ENCODE peak calls at places on chromosome 21, in five cellular contexts. E is HFF-Myc, R is cardiac fibroblast, Y is fibroblast of lung, J is psoas muscle. P is an unnamed sample.

GRCh38 chr21:14684071-14684470 is 138.0 kb upstream of the SAMSN1 start:
- DNase-seq in E (no peak), R (no peak), Y (no peak), J (no peak), P (no peak)

GRCh38 chr21:25638634-25639166 is 358 bp upstream of the JAM2 start:
- DNase-seq in E (no peak), R (peak; percentile 42), Y (peak; percentile 55), J (no peak), P (peak; percentile 38)

GRCh38 chr21:23402929-23403520 is 2204.3 kb downstream of the MRPL39 start:
- DNase-seq in E (no peak), R (no peak), Y (no peak), J (no peak), P (no peak)

GRCh38 chr21:38816400-38816973 is 10.8 kb downstream of the ETS2 start:
- DNase-seq in E (no peak), R (no peak), Y (no peak), J (no peak), P (no peak)

GRCh38 chr21:24895885-24896734 is 711.2 kb downstream of the MRPL39 start:
- DNase-seq in E (no peak), R (peak; percentile 1), Y (peak; percentile 52), J (no peak), P (peak; percentile 8)

GRCh38 chr21:20647603-20648002 is 350.6 kb upstream of the NCAM2 start:
- DNase-seq in E (peak; percentile 38), R (no peak), Y (peak; percentile 4), J (no peak), P (no peak)

GRCh38 chr21:38925923-38926322 is 120.2 kb downstream of the ETS2 start:
- DNase-seq in E (peak; percentile 65), R (peak; percentile 96), Y (peak; percentile 94), J (peak; percentile 73), P (peak; percentile 88)

GRCh38 chr21:17343055-17343454 is 169.8 kb upstream of the CXADR start:
- DNase-seq in E (peak; percentile 11), R (peak; percentile 7), Y (peak; percentile 26), J (no peak), P (peak; percentile 35)

GRCh38 chr21:27047331-27048314 is 80.7 kb upstream of the ADAMTS5 start:
- DNase-seq in E (peak; percentile 30), R (no peak), Y (peak; percentile 86), J (no peak), P (peak; percentile 38)

GRCh38 chr21:29892379-29892778 is 47.4 kb downstream of the GRIK1 start:
- DNase-seq in E (no peak), R (no peak), Y (no peak), J (no peak), P (no peak)

GRCh38 chr21:38811257-38811656 is 5.5 kb downstream of the ETS2 start:
- DNase-seq in E (peak; percentile 70), R (peak; percentile 75), Y (peak; percentile 89), J (no peak), P (peak; percentile 89)

GRCh38 chr21:25735895-25736597 is 1.3 kb downstream of the GABPA start:
- DNase-seq in E (no peak), R (peak; percentile 34), Y (peak; percentile 54), J (no peak), P (peak; percentile 52)

GRCh38 chr21:28344985-28345384 is 647.7 kb downstream of the LTN1 start:
- DNase-seq in E (no peak), R (no peak), Y (no peak), J (no peak), P (no peak)

GRCh38 chr21:40386301-40386911 is 460.6 kb downstream of the DSCAM start:
- DNase-seq in E (no peak), R (no peak), Y (no peak), J (peak; percentile 48), P (no peak)

GRCh38 chr21:34806423-34806822 is 137.6 kb downstream of the CLIC6 start:
- DNase-seq in E (no peak), R (no peak), Y (no peak), J (no peak), P (no peak)

GRCh38 chr21:26169061-26169610 is 1.4 kb downstream of the APP start:
- DNase-seq in E (no peak), R (peak; percentile 79), Y (peak; percentile 77), J (peak; percentile 20), P (peak; percentile 79)

GRCh38 chr21:17416139-17416538 is 96.7 kb upstream of the CXADR start:
- DNase-seq in E (no peak), R (peak; percentile 81), Y (peak; percentile 80), J (no peak), P (peak; percentile 94)

GRCh38 chr21:31888936-31889371 is 16.1 kb downstream of the HUNK start:
- DNase-seq in E (no peak), R (no peak), Y (no peak), J (no peak), P (no peak)

GRCh38 chr21:18251065-18251464 is 6.4 kb downstream of the CHODL start:
- DNase-seq in E (no peak), R (no peak), Y (no peak), J (no peak), P (no peak)

GRCh38 chr21:31108969-31109368 is 70.7 kb upstream of the KRTAP19-8 start:
- DNase-seq in E (no peak), R (peak; percentile 24), Y (peak; percentile 46), J (no peak), P (peak; percentile 36)

GRCh38 chr21:17585875-17586450 is 26.7 kb downstream of the BTG3 start:
- DNase-seq in E (peak; percentile 52), R (peak; percentile 76), Y (peak; percentile 79), J (no peak), P (peak; percentile 71)

GRCh38 chr21:25850126-25850831 is 115.5 kb downstream of the GABPA start:
- DNase-seq in E (no peak), R (peak; percentile 11), Y (no peak), J (no peak), P (no peak)

GRCh38 chr21:24375201-24375600 is 1232.1 kb downstream of the MRPL39 start:
- DNase-seq in E (no peak), R (no peak), Y (no peak), J (no peak), P (no peak)

GRCh38 chr21:25002676-25003075 is 604.6 kb downstream of the MRPL39 start:
- DNase-seq in E (no peak), R (no peak), Y (no peak), J (no peak), P (no peak)

GRCh38 chr21:34018910-34019309 is 54.5 kb upstream of the MRPS6 start:
- DNase-seq in E (no peak), R (no peak), Y (no peak), J (no peak), P (no peak)

GRCh38 chr21:43645987-43646386 is 13.3 kb downstream of the HSF2BP start:
- DNase-seq in E (no peak), R (no peak), Y (no peak), J (no peak), P (no peak)

GRCh38 chr21:43768868-43769167 is 7.3 kb downstream of the CSTB start:
- DNase-seq in E (no peak), R (no peak), Y (no peak), J (no peak), P (no peak)

GRCh38 chr21:34109075-34109474 is 35.7 kb downstream of the MRPS6 start:
- DNase-seq in E (no peak), R (no peak), Y (no peak), J (no peak), P (no peak)

GRCh38 chr21:16307256-16307655 is 577.5 kb downstream of the USP25 start:
- DNase-seq in E (no peak), R (no peak), Y (no peak), J (no peak), P (no peak)

GRCh38 chr21:20790113-20790512 is 208.1 kb upstream of the NCAM2 start:
- DNase-seq in E (no peak), R (peak; percentile 7), Y (no peak), J (no peak), P (no peak)

GRCh38 chr21:38861006-38861405 is 55.3 kb downstream of the ETS2 start:
- DNase-seq in E (no peak), R (peak; percentile 53), Y (no peak), J (no peak), P (peak; percentile 39)

DNA sequence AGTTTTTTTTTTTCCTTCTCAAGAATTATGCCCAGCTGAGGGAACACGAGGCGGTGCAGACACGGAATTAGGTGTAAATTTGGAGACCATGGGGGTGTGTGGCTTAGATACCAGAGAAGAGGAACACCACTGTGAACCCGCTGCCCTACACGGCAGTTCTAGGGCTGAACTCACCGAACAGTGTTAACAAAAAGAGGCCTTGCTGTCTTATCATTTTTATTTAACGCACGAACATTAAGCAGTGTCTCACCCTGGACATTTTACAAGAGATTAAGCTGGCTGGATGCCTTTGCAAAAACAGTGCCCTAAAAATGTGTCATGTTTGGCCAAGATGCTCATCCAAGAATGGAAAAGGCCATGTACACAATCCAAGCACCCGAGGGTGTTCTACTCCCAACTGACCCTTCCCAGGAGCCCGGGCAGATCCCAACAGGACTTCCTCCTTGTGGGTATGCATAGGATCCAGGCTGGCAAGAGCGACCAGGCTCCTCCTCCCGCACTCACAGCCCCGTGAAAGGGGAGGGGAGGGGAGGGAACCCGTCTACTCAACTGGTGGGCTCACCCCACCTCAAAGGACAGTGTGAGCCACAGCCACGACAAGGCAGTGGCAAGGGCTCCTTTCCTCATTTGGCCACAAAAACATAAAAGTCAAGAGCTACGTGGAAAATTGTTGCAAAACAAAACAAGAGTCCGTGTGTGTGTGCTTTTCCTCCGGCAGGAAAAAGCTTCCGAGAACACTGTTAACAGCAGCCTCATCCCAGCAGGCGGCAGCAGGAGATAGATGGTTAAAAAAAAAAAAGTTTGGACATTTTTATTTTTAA is 20.3 kb downstream of the C2CD2 start:
- DNase-seq in E (no peak), R (peak; percentile 81), Y (peak; percentile 76), J (no peak), P (peak; percentile 74)
- TF ChIP-seq CTCF in E (peak; percentile 35), R (peak; percentile 66), Y (peak; percentile 66), J (no peak), P (peak; percentile 55)

DNA sequence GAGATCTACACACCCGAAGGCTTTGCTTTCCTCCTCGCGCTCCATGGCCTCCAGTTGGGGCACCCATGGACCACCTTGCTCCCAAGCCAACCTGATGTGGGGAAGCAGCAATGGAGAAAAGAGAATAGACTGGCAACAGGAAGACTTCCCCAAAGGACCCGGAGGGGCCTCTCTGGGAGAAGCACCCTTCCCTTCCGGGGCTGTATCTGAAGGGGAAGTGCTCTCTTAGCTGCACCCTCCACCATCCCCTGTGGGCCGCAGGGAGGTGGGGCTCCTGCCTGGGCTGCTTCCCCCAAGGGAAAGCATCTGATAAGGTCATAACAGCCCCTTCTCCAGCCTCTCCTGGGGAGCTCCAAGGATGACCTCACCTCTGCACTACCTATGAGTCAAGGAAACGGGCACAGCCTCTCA is 100.2 kb downstream of the RIPK4 start:
- DNase-seq in E (no peak), R (no peak), Y (no peak), J (no peak), P (no peak)
- H3K4me3 ChIP-seq in E (no peak overlapping the region), R (no peak overlapping the region), Y (no peak overlapping the region), J (no peak overlapping the region), P (no peak overlapping the region)

GRCh38 chr21:45080232-45080631 is 5.9 kb downstream of the ADARB1 start:
- DNase-seq in E (no peak), R (no peak), Y (no peak), J (no peak), P (no peak)
- TF ChIP-seq CTCF in E (no peak), R (no peak), Y (no peak), J (no peak), P (no peak)

GRCh38 chr21:32965281-32965680 is 60.5 kb upstream of the OLIG2 start:
- DNase-seq in E (no peak), R (no peak), Y (no peak), J (no peak), P (no peak)
- H3K4me3 ChIP-seq in E (no peak overlapping the region), R (no peak overlapping the region), Y (no peak overlapping the region), J (no peak overlapping the region), P (no peak overlapping the region)

GRCh38 chr21:35905973-35906357 is 154.4 kb downstream of the SETD4 start:
- DNase-seq in E (no peak), R (no peak), Y (no peak), J (no peak), P (no peak)
- TF ChIP-seq CTCF in E (no peak), R (no peak), Y (no peak), J (no peak), P (no peak)

P was measured in fibroblast of pulmonary artery.